ENCODE peak calls at places on chromosomes 11 and 22, in ten cellular contexts. G is AG09319, Y is heart right ventricle, N is T follicular helper cell, S is BE2C, M is HCT116, X is Calu3, Q is HAP-1, H is fibroblast of mammary gland, E is osteocyte. B is an unnamed sample.

GRCh38 chr11:103773537-103773936 is 262.9 kb upstream of the DDI1 start:
- DNase-seq in G (no peak), Y (no peak), N (no peak), S (no peak), M (no peak), X (no peak), Q (no peak), H (no peak), E (no peak), B (no peak)

GRCh38 chr11:3166268-3167142 is 1.4 kb upstream of the OSBPL5 start:
- DNase-seq in G (no peak), Y (no peak), N (no peak), S (no peak), M (no peak), X (no peak), Q (peak), H (no peak), E (no peak), B (no peak)

GRCh38 chr11:43756575-43756974 is 76.0 kb downstream of the HSD17B12 start:
- DNase-seq in G (no peak), Y (no peak), N (no peak), S (no peak), M (no peak), X (no peak), Q (no peak), H (peak), E (no peak), B (no peak)

GRCh38 chr11:76835928-76836612 is 24.6 kb upstream of the ACER3 start:
- DNase-seq in G (peak), Y (peak), N (no peak), S (no peak), M (no peak), X (peak), Q (no peak), H (peak), E (no peak), B (no peak)

GRCh38 chr11:77497368-77497767 is 23.5 kb upstream of the PAK1 start:
- DNase-seq in G (no peak), Y (no peak), N (no peak), S (no peak), M (no peak), X (no peak), Q (no peak), H (no peak), E (no peak), B (no peak)

GRCh38 chr11:128610765-128611617 is 23.6 kb upstream of the ETS1 start:
- DNase-seq in G (no peak), Y (peak), N (peak), S (no peak), M (no peak), X (no peak), Q (no peak), H (no peak), E (no peak), B (peak)

GRCh38 chr11:75272821-75273301 is 32.3 kb downstream of the TPBGL start:
- DNase-seq in G (no peak), Y (no peak), N (no peak), S (peak), M (no peak), X (no peak), Q (no peak), H (no peak), E (no peak), B (no peak)

GRCh38 chr22:45094826-45095225 is 68.9 kb upstream of the NUP50 start:
- DNase-seq in G (no peak), Y (no peak), N (no peak), S (no peak), M (no peak), X (no peak), Q (no peak), H (no peak), E (no peak), B (no peak)

GRCh38 chr11:2892215-2893020 is 6.8 kb upstream of the CDKN1C start:
- DNase-seq in G (peak), Y (peak), N (peak), S (peak), M (no peak), X (peak), Q (peak), H (peak), E (no peak), B (peak)

GRCh38 chr11:24422371-24422770 is 74.5 kb upstream of the LUZP2 start:
- DNase-seq in G (no peak), Y (no peak), N (no peak), S (no peak), M (no peak), X (no peak), Q (no peak), H (no peak), E (no peak), B (no peak)

GRCh38 chr22:47151490-47151889 is 389.0 kb downstream of the TBC1D22A start:
- DNase-seq in G (no peak), Y (no peak), N (no peak), S (no peak), M (no peak), X (no peak), Q (no peak), H (peak), E (no peak), B (no peak)

GRCh38 chr11:824942-825341 is 2.8 kb upstream of the CRACR2B start:
- DNase-seq in G (no peak), Y (no peak), N (no peak), S (no peak), M (no peak), X (no peak), Q (no peak), H (no peak), E (no peak), B (no peak)

GRCh38 chr22:22768885-22769284 is 118.7 kb upstream of the IGLL5 start:
- DNase-seq in G (no peak), Y (no peak), N (no peak), S (no peak), M (no peak), X (no peak), Q (no peak), H (no peak), E (peak), B (no peak)

GRCh38 chr11:130587658-130588057 is 139.2 kb downstream of the ADAMTS15 start:
- DNase-seq in G (no peak), Y (no peak), N (no peak), S (no peak), M (no peak), X (no peak), Q (no peak), H (no peak), E (peak), B (no peak)

GRCh38 chr22:39332441-39333064 is 13.1 kb upstream of the RPL3 start:
- DNase-seq in G (no peak), Y (no peak), N (no peak), S (no peak), M (no peak), X (peak), Q (no peak), H (peak), E (no peak), B (no peak)

GRCh38 chr11:12287374-12288211 is 89.8 kb upstream of the PARVA start:
- DNase-seq in G (peak), Y (peak), N (no peak), S (peak), M (peak), X (peak), Q (peak), H (peak), E (peak), B (no peak)

GRCh38 chr11:1750481-1750839 is at the start of gene IFITM10:
- DNase-seq in G (no peak), Y (no peak), N (no peak), S (no peak), M (no peak), X (no peak), Q (no peak), H (peak), E (peak), B (no peak)

GRCh38 chr11:71537537-71537936 is 288 bp upstream of the KRTAP5-8 start:
- DNase-seq in G (no peak), Y (no peak), N (no peak), S (no peak), M (no peak), X (no peak), Q (no peak), H (no peak), E (peak), B (no peak)

GRCh38 chr11:100942016-100942415 is 187.6 kb downstream of the PGR start:
- DNase-seq in G (no peak), Y (peak), N (no peak), S (peak), M (no peak), X (no peak), Q (no peak), H (peak), E (no peak), B (no peak)

GRCh38 chr11:99371257-99371656 is 350.5 kb downstream of the CNTN5 start:
- DNase-seq in G (no peak), Y (no peak), N (no peak), S (no peak), M (no peak), X (no peak), Q (no peak), H (peak), E (no peak), B (no peak)

GRCh38 chr11:115503083-115503885 is 931 bp downstream of the CADM1 start:
- DNase-seq in G (no peak), Y (peak), N (no peak), S (peak), M (no peak), X (peak), Q (peak), H (no peak), E (peak), B (peak)

GRCh38 chr11:74776546-74776945 is 27.9 kb downstream of the RNF169 start:
- DNase-seq in G (no peak), Y (no peak), N (no peak), S (no peak), M (no peak), X (no peak), Q (no peak), H (no peak), E (no peak), B (no peak)

GRCh38 chr11:109512249-109512648 is 90.3 kb downstream of the C11orf87 start:
- DNase-seq in G (no peak), Y (no peak), N (no peak), S (no peak), M (no peak), X (no peak), Q (no peak), H (peak), E (no peak), B (no peak)

GRCh38 chr11:86955111-86955673 is at the start of gene FZD4:
- DNase-seq in G (peak), Y (peak), N (no peak), S (peak), M (peak), X (peak), Q (peak), H (peak), E (peak), B (no peak)

GRCh38 chr22:26172389-26172990 is 3.2 kb downstream of the SEZ6L start:
- DNase-seq in G (no peak), Y (peak), N (no peak), S (peak), M (peak), X (peak), Q (peak), H (peak), E (peak), B (no peak)

GRCh38 chr11:23769214-23769613 is 727.6 kb upstream of the LUZP2 start:
- DNase-seq in G (no peak), Y (no peak), N (no peak), S (no peak), M (no peak), X (no peak), Q (no peak), H (peak), E (no peak), B (no peak)

GRCh38 chr11:32088117-32088941 is 2.5 kb upstream of the RCN1 start:
- DNase-seq in G (peak), Y (peak), N (no peak), S (no peak), M (no peak), X (peak), Q (peak), H (peak), E (peak), B (no peak)

GRCh38 chr11:27158763-27159679 is 118.4 kb downstream of the BBOX1 start:
- DNase-seq in G (peak), Y (peak), N (no peak), S (peak), M (peak), X (peak), Q (peak), H (peak), E (no peak), B (no peak)

GRCh38 chr22:27637604-27638003 is 164.0 kb downstream of the MN1 start:
- DNase-seq in G (no peak), Y (no peak), N (no peak), S (no peak), M (no peak), X (no peak), Q (no peak), H (peak), E (no peak), B (no peak)

GRCh38 chr11:10486161-10486840 is 31.2 kb downstream of the AMPD3 start:
- DNase-seq in G (no peak), Y (no peak), N (no peak), S (no peak), M (no peak), X (no peak), Q (peak), H (no peak), E (no peak), B (no peak)

GRCh38 chr22:45312415-45312814 is 2.7 kb downstream of the FAM118A start:
- DNase-seq in G (no peak), Y (no peak), N (no peak), S (no peak), M (no peak), X (no peak), Q (no peak), H (no peak), E (no peak), B (no peak)

B was measured in effector CD4-positive, alpha-beta T cell.